ENCODE peak calls at places on chromosomes 11 and 22, in five cellular contexts. P, U, Z, V and I are unnamed samples.

GRCh38 chr22:29994027-29994715 is 86.1 kb upstream of the HORMAD2 start:
- DNase-seq in P (peak), U (no peak), Z (no peak), V (no peak), I (no peak)

GRCh38 chr11:114088836-114089235 is 29.3 kb downstream of the ZBTB16 start:
- DNase-seq in P (no peak), U (no peak), Z (no peak), V (no peak), I (peak)

GRCh38 chr11:3959015-3959917 is 103.8 kb downstream of the STIM1 start:
- DNase-seq in P (peak), U (no peak), Z (no peak), V (no peak), I (no peak)

GRCh38 chr11:90722552-90723190 is 499.8 kb upstream of the CHORDC1 start:
- DNase-seq in P (no peak), U (no peak), Z (no peak), V (no peak), I (no peak)

GRCh38 chr22:50671641-50672040 is 982 bp upstream of the SHANK3 start:
- DNase-seq in P (no peak), U (peak), Z (no peak), V (no peak), I (no peak)

GRCh38 chr11:5046226-5046625 is at the start of gene OR52J3:
- DNase-seq in P (no peak), U (no peak), Z (no peak), V (no peak), I (no peak)

GRCh38 chr11:113457784-113458183 is 17.4 kb downstream of the DRD2 start:
- DNase-seq in P (no peak), U (no peak), Z (no peak), V (peak), I (no peak)

GRCh38 chr22:23557467-23557866 is 22.6 kb downstream of the IGLL1 start:
- DNase-seq in P (no peak), U (no peak), Z (no peak), V (no peak), I (no peak)

GRCh38 chr22:32917577-32918375 is 116.3 kb downstream of the TIMP3 start:
- DNase-seq in P (no peak), U (peak), Z (no peak), V (no peak), I (peak)

GRCh38 chr11:130839950-130840666 is 76.2 kb downstream of the SNX19 start:
- DNase-seq in P (no peak), U (no peak), Z (no peak), V (no peak), I (no peak)

GRCh38 chr11:93542753-93543246 is 391 bp downstream of the SMCO4 start:
- DNase-seq in P (no peak), U (no peak), Z (peak), V (peak), I (peak)

GRCh38 chr11:93541154-93541553 is 2.0 kb downstream of the SMCO4 start:
- DNase-seq in P (no peak), U (no peak), Z (no peak), V (no peak), I (no peak)

GRCh38 chr11:93545566-93545965 is 2.4 kb upstream of the SMCO4 start:
- DNase-seq in P (no peak), U (no peak), Z (no peak), V (no peak), I (no peak)

GRCh38 chr11:93541884-93542752 is 1.1 kb downstream of the SMCO4 start:
- DNase-seq in P (peak), U (peak), Z (peak), V (peak), I (no peak)

DNA sequence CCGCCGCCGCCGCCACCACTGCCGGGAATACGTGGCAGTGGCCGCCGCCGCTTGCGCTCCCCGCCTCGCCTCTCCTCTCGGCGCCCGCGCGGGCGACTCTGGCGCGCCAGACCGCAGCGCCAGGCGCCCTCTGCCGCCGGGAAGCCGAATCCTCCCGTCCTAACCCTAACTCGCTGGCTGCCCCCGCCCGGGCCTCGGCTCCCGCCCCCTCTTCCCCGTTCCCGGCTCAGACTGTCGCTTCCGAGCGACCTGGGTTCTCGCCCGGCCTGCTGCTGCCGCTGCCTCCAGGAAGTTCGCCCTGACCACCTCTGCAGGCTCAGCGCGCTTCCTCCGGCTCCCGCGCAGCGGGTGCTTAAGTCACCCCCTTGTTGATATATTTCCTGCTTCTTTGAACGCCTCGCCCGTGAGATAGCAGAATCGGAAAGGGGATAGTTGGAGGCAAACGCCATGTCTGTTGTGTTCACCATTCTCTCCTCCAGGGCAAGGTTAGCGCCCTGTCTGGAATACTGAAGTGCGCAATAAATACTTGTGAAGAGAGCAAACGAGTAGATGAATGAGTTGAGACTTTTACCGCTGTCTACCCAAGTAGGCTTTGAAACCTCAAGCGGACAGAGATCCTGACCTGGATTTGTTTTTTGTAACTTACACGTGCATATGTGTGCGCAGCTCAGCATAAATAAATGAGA is at the start of gene SMCO4:
- DNase-seq in P (peak), U (peak), Z (peak), V (peak), I (peak)
- H3K27ac ChIP-seq in P (peak), U (peak), Z (peak), V (peak), I (peak)

GRCh38 chr11:122807731-122808485 is 30.4 kb upstream of the CRTAM start:
- DNase-seq in P (no peak), U (no peak), Z (no peak), V (no peak), I (no peak)
- H3K27ac ChIP-seq in P (no peak), U (no peak), Z (no peak), V (no peak), I (no peak)

GRCh38 chr11:45660717-45661416 is 4.6 kb downstream of the CHST1 start:
- DNase-seq in P (no peak), U (no peak), Z (peak), V (no peak), I (no peak)

GRCh38 chr11:45659818-45660160 is 5.6 kb downstream of the CHST1 start:
- DNase-seq in P (no peak), U (no peak), Z (no peak), V (no peak), I (no peak)

GRCh38 chr11:45658292-45658991 is 7.0 kb downstream of the CHST1 start:
- DNase-seq in P (no peak), U (peak), Z (peak), V (peak), I (peak)

GRCh38 chr11:45657496-45658260 is 7.7 kb downstream of the CHST1 start:
- DNase-seq in P (no peak), U (no peak), Z (no peak), V (no peak), I (no peak)

DNA sequence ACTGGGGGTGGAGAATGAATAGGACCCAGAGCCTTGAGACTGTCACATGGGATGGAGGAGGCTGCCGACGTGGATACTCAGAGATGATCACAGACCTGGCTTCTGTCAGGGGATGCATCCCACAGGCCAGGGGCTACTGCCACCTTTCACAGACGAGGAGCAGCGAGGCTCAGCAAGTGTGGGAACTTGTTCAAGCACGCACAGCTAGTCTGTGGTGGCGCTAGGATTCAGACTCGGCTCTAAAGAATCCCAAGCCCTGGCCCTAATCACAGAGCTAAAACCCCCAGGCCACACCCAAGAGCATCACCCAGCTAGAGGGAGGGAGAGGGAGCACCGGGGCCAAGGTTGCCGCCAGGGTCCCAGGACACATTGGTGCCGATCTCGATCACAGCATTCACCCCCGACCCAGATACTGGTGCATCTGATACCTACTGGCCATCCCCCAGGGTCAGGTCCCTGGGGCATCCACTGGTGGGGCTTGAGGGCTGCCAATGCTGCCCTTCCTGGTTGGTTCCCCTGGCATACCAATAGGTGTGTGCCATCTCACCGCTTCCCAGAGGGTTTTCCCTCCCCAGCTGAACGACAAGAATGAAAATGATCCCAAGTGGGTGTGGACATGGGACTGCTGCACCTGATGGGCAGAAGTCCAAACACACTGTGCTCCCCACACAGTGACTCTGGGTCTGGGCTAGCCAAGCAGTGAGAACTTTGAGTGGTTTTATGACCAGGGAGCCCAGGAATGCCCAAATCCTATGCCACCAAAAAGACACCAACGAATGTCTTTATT is 6.2 kb downstream of the CHST1 start:
- DNase-seq in P (no peak), U (no peak), Z (peak), V (no peak), I (no peak)
- H3K27ac ChIP-seq in P (no peak), U (peak), Z (peak), V (peak), I (peak)

GRCh38 chr22:35477911-35478582 is 62.6 kb upstream of the RASD2 start:
- DNase-seq in P (peak), U (peak), Z (no peak), V (peak), I (no peak)
- H3K27ac ChIP-seq in P (peak), U (peak), Z (no peak), V (peak), I (no peak)